ENCODE peak calls at places on chromosomes 12 and 14, in four cellular contexts. One of them, this sample, is unnamed.

GRCh38 chr12:42213023-42213422 is 25.0 kb downstream of the YAF2 start:
- DNase-seq in Caco-2: peak; percentile 42
- DNase-seq in Karpas-422: no peak
- DNase-seq in GM06990: no peak
- DNase-seq in this sample: no peak

GRCh38 chr12:57367121-57367520 is 63.7 kb downstream of the R3HDM2 start:
- DNase-seq in Karpas-422: no peak
- DNase-seq in GM06990: no peak
- DNase-seq in Caco-2: no peak
- DNase-seq in this sample: no peak

GRCh38 chr14:58146399-58146798 is 5.6 kb downstream of the ARMH4 start:
- DNase-seq in Karpas-422: no peak
- DNase-seq in GM06990: no peak
- DNase-seq in Caco-2: no peak
- DNase-seq in this sample: no peak

GRCh38 chr12:121786441-121786825 is 7.1 kb downstream of the RHOF start:
- DNase-seq in Karpas-422: no peak
- DNase-seq in GM06990: no peak
- DNase-seq in Caco-2: peak; percentile 73
- DNase-seq in this sample: no peak

GRCh38 chr12:131980263-131980662 is 30.5 kb downstream of the EP400 start:
- DNase-seq in Caco-2: no peak
- DNase-seq in GM06990: no peak
- DNase-seq in Karpas-422: peak; percentile 49
- DNase-seq in this sample: no peak

GRCh38 chr12:6854036-6854435 is 2.1 kb downstream of the USP5 start:
- DNase-seq in Karpas-422: no peak
- DNase-seq in Caco-2: no peak
- DNase-seq in GM06990: no peak
- DNase-seq in this sample: no peak

GRCh38 chr12:108728820-108729611 is 2.3 kb downstream of the CORO1C start:
- DNase-seq in Caco-2: no peak
- DNase-seq in GM06990: no peak
- DNase-seq in Karpas-422: no peak
- DNase-seq in this sample: no peak

GRCh38 chr14:98802044-98802443 is 470.0 kb downstream of the BCL11B start:
- DNase-seq in Caco-2: no peak
- DNase-seq in Karpas-422: no peak
- DNase-seq in GM06990: no peak
- DNase-seq in this sample: no peak

GRCh38 chr14:91636604-91637003 is 95.3 kb downstream of the CATSPERB start:
- DNase-seq in GM06990: no peak
- DNase-seq in Caco-2: no peak
- DNase-seq in Karpas-422: no peak
- DNase-seq in this sample: no peak

GRCh38 chr12:46523863-46524770 is 151.5 kb upstream of the SLC38A2 start:
- DNase-seq in Caco-2: peak; percentile 80
- DNase-seq in Karpas-422: no peak
- DNase-seq in GM06990: no peak
- DNase-seq in this sample: no peak

GRCh38 chr12:124347805-124348658 is 53.1 kb downstream of the RFLNA start:
- DNase-seq in GM06990: no peak
- DNase-seq in Karpas-422: peak; percentile 57
- DNase-seq in Caco-2: no peak
- DNase-seq in this sample: no peak

GRCh38 chr12:46472893-46473633 is 100.5 kb upstream of the SLC38A2 start:
- DNase-seq in GM06990: no peak
- DNase-seq in Caco-2: no peak
- DNase-seq in Karpas-422: no peak
- DNase-seq in this sample: no peak

GRCh38 chr12:57166971-57167371 is 19.6 kb upstream of the LRP1-AS start:
- DNase-seq in GM06990: no peak
- DNase-seq in Caco-2: no peak
- DNase-seq in Karpas-422: no peak
- DNase-seq in this sample: no peak

GRCh38 chr14:77203611-77204456 is 22.2 kb downstream of the TMEM63C start:
- DNase-seq in Caco-2: no peak
- DNase-seq in GM06990: no peak
- DNase-seq in Karpas-422: no peak
- DNase-seq in this sample: no peak

GRCh38 chr12:132429122-132429931 is 60.6 kb upstream of the FBRSL1 start:
- DNase-seq in Caco-2: no peak
- DNase-seq in GM06990: no peak
- DNase-seq in Karpas-422: no peak
- DNase-seq in this sample: no peak

GRCh38 chr12:94768398-94769039 is 118.2 kb upstream of the TMCC3 start:
- DNase-seq in Caco-2: no peak
- DNase-seq in GM06990: peak; percentile 59
- DNase-seq in Karpas-422: peak; percentile 86
- DNase-seq in this sample: no peak

GRCh38 chr12:12718853-12719252 is 1.7 kb downstream of the CDKN1B start:
- DNase-seq in Karpas-422: peak; percentile 68
- DNase-seq in Caco-2: no peak
- DNase-seq in GM06990: no peak
- DNase-seq in this sample: no peak

GRCh38 chr12:123132951-123133619 is 17.8 kb downstream of the PITPNM2 start:
- DNase-seq in Karpas-422: no peak
- DNase-seq in Caco-2: no peak
- DNase-seq in GM06990: no peak
- DNase-seq in this sample: no peak

GRCh38 chr12:28543021-28543890 is 353.0 kb downstream of the CCDC91 start:
- DNase-seq in Karpas-422: no peak
- DNase-seq in GM06990: no peak
- DNase-seq in Caco-2: no peak
- DNase-seq in this sample: no peak

GRCh38 chr14:39154594-39155189 is 15.4 kb downstream of the TRAPPC6B start:
- DNase-seq in Karpas-422: no peak
- DNase-seq in GM06990: no peak
- DNase-seq in Caco-2: no peak
- DNase-seq in this sample: no peak

GRCh38 chr12:50097952-50098351 is 5.9 kb upstream of the GPD1 start:
- DNase-seq in Caco-2: no peak
- DNase-seq in GM06990: no peak
- DNase-seq in Karpas-422: no peak
- DNase-seq in this sample: no peak

GRCh38 chr14:47273939-47274338 is 401.5 kb downstream of the MDGA2 start:
- DNase-seq in Karpas-422: no peak
- DNase-seq in Caco-2: no peak
- DNase-seq in GM06990: no peak
- DNase-seq in this sample: no peak

GRCh38 chr12:80101126-80101525 is 1.8 kb downstream of the OTOGL start:
- DNase-seq in Caco-2: no peak
- DNase-seq in Karpas-422: no peak
- DNase-seq in GM06990: no peak
- DNase-seq in this sample: no peak

GRCh38 chr12:25957898-25958253 is 606 bp upstream of the RASSF8 start:
- DNase-seq in Karpas-422: peak; percentile 44
- DNase-seq in Caco-2: no peak
- DNase-seq in GM06990: no peak
- DNase-seq in this sample: peak; percentile 79

GRCh38 chr12:53551889-53552291 is 44.6 kb upstream of the NPFF start:
- DNase-seq in Karpas-422: no peak
- DNase-seq in GM06990: no peak
- DNase-seq in Caco-2: no peak
- DNase-seq in this sample: no peak

GRCh38 chr14:67619446-67620216 is at the start of gene ARG2:
- DNase-seq in GM06990: peak; percentile 92
- DNase-seq in Karpas-422: peak; percentile 100
- DNase-seq in Caco-2: peak; percentile 99
- DNase-seq in this sample: peak; percentile 99
- H3K4me3 ChIP-seq in GM06990: peak within 1 kb of the TSS; percentile 70
- H3K4me3 ChIP-seq in Karpas-422: peak within 1 kb of the TSS; percentile 74
- H3K4me3 ChIP-seq in Caco-2: peak within 1 kb of the TSS; percentile 63
- H3K4me3 ChIP-seq in this sample: peak within 1 kb of the TSS; percentile 81

GRCh38 chr12:262113-262512 is 523 bp downstream of the SLC6A13 start:
- DNase-seq in GM06990: no peak
- DNase-seq in Karpas-422: no peak
- DNase-seq in Caco-2: no peak
- DNase-seq in this sample: no peak
- H3K4me3 ChIP-seq in GM06990: no peak overlapping the region
- H3K4me3 ChIP-seq in Karpas-422: no peak overlapping the region
- H3K4me3 ChIP-seq in Caco-2: no peak overlapping the region
- H3K4me3 ChIP-seq in this sample: no peak overlapping the region

GRCh38 chr14:21095430-21096205 is 2.8 kb downstream of the ZNF219 start:
- DNase-seq in Caco-2: no peak
- DNase-seq in GM06990: no peak
- DNase-seq in Karpas-422: no peak
- DNase-seq in this sample: no peak
- H3K4me3 ChIP-seq in Caco-2: no peak overlapping the region
- H3K4me3 ChIP-seq in GM06990: no peak overlapping the region
- H3K4me3 ChIP-seq in Karpas-422: no peak overlapping the region
- H3K4me3 ChIP-seq in this sample: no peak overlapping the region

DNA sequence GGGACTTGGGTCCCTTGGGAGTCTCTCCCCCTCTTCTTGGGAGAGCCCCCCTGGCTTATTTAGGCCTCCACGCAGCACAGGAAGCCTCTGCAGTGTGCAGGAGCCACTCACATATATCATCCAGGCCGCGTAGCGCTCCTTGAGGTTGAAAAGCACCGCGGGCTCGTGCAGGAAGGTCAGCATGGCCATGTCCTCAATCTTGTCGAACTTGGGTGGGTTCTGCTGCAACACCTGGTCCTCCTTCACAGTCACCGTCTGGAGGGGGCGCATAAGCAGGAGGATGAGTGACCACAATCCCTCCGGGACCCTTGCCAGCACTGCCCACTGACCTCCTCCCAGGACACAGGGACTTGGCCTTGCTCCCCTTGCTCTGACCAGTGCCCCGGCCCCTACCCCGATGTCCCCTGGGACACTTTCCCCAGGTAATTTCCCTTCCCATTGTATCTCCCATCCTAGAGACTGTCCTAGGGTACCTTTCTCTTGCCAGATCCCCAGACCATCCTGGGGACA is 2.5 kb downstream of the MYH6 start:
- DNase-seq in Karpas-422: no peak
- DNase-seq in GM06990: no peak
- DNase-seq in Caco-2: no peak
- DNase-seq in this sample: no peak
- H3K4me3 ChIP-seq in Karpas-422: no peak overlapping the region
- H3K4me3 ChIP-seq in GM06990: no peak overlapping the region
- H3K4me3 ChIP-seq in Caco-2: no peak overlapping the region
- H3K4me3 ChIP-seq in this sample: no peak overlapping the region

GRCh38 chr12:75725505-75726120 is 214.2 kb upstream of the KRR1 start:
- DNase-seq in Caco-2: no peak
- DNase-seq in GM06990: no peak
- DNase-seq in Karpas-422: no peak
- DNase-seq in this sample: no peak
- H3K4me3 ChIP-seq in Caco-2: no peak overlapping the region
- H3K4me3 ChIP-seq in GM06990: no peak overlapping the region
- H3K4me3 ChIP-seq in Karpas-422: no peak overlapping the region
- H3K4me3 ChIP-seq in this sample: no peak overlapping the region

GRCh38 chr14:93879362-93879983 is 47.7 kb upstream of the FAM181A start:
- DNase-seq in Caco-2: no peak
- DNase-seq in Karpas-422: no peak
- DNase-seq in GM06990: no peak
- DNase-seq in this sample: no peak
- H3K4me3 ChIP-seq in Caco-2: no peak overlapping the region
- H3K4me3 ChIP-seq in Karpas-422: no peak overlapping the region
- H3K4me3 ChIP-seq in GM06990: no peak overlapping the region
- H3K4me3 ChIP-seq in this sample: peak overlapping the region; percentile 60

GRCh38 chr12:116456683-116457082 is 102.5 kb upstream of the MAP1LC3B2 start:
- DNase-seq in Karpas-422: no peak
- DNase-seq in Caco-2: no peak
- DNase-seq in GM06990: no peak
- DNase-seq in this sample: no peak

GRCh38 chr12:116454950-116455447 is 104.2 kb upstream of the MAP1LC3B2 start:
- DNase-seq in Karpas-422: peak; percentile 34
- DNase-seq in Caco-2: no peak
- DNase-seq in GM06990: no peak
- DNase-seq in this sample: no peak

GRCh38 chr12:116455540-116456306 is 103.5 kb upstream of the MAP1LC3B2 start:
- DNase-seq in Karpas-422: peak; percentile 40
- DNase-seq in Caco-2: no peak
- DNase-seq in GM06990: no peak
- DNase-seq in this sample: peak; percentile 96

GRCh38 chr12:116454076-116454475 is 105.1 kb upstream of the MAP1LC3B2 start:
- DNase-seq in GM06990: no peak
- DNase-seq in Karpas-422: peak; percentile 27
- DNase-seq in Caco-2: no peak
- DNase-seq in this sample: no peak

DNA sequence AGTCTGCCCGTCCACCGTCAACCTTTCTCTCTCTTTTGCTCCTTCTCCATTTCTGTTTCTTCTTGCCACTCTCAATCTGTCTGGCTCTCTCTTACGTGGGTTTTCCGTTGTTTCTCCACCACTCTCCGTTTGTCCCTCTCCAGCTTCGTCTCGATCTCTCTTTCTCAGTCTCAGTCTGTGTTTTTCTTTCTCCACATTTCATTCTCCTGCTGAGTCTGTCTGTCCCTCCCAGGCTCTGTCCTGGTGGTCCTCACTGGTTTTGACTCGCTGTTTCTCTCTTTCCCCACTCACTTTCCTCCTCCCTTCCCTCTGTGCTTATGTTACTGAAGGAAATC is 102.9 kb upstream of the MAP1LC3B2 start:
- DNase-seq in Caco-2: no peak
- DNase-seq in Karpas-422: peak; percentile 39
- DNase-seq in GM06990: no peak
- DNase-seq in this sample: no peak
- H3K4me3 ChIP-seq in Caco-2: no peak overlapping the region
- H3K4me3 ChIP-seq in Karpas-422: no peak overlapping the region
- H3K4me3 ChIP-seq in GM06990: no peak overlapping the region
- H3K4me3 ChIP-seq in this sample: no peak overlapping the region

DNA sequence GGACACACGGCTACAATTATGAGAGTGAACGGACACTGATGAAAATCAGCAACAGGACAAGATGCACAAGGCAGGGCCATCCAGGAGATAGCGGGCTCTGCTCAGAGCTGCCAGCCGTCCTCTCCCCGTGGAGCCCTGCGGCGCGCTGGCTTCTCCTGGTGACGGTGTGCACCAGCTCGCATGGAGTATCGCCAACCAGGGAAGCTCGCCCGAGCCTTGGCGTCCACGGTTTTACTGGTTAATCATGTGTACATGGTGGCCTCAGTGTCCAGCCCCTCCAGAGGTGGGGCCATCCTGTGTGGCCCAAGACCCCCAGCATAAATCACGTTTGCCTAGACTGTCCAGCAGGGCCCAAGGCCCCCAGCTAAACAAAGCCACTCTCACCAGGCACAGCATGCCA is 31.2 kb upstream of the DYNC1H1 start:
- DNase-seq in GM06990: no peak
- DNase-seq in Caco-2: peak; percentile 29
- DNase-seq in Karpas-422: no peak
- DNase-seq in this sample: no peak
- H3K4me3 ChIP-seq in GM06990: no peak overlapping the region
- H3K4me3 ChIP-seq in Caco-2: no peak overlapping the region
- H3K4me3 ChIP-seq in Karpas-422: no peak overlapping the region
- H3K4me3 ChIP-seq in this sample: no peak overlapping the region

GRCh38 chr12:82793882-82794281 is 107.2 kb downstream of the TMTC2 start:
- DNase-seq in GM06990: no peak
- DNase-seq in Karpas-422: no peak
- DNase-seq in Caco-2: no peak
- DNase-seq in this sample: no peak
- H3K4me3 ChIP-seq in GM06990: no peak overlapping the region
- H3K4me3 ChIP-seq in Karpas-422: no peak overlapping the region
- H3K4me3 ChIP-seq in Caco-2: no peak overlapping the region
- H3K4me3 ChIP-seq in this sample: no peak overlapping the region